ENCODE peak calls at places on chromosomes 6 and 20, in four cellular contexts. O is suprapubic skin, H is adrenal gland, K is thoracic aorta. N is an unnamed sample. For H3K4me1 and H3K27me3, the result is how much of the 10 kb centered on the place peaks cover.

GRCh38 chr20:63461364-63461763 is 11.1 kb downstream of the KCNQ2 start:
- DNase-seq in O (no peak), H (no peak), K (no peak), N (no peak)

GRCh38 chr6:165984743-165985142 is 182.9 kb downstream of the TBXT start:
- DNase-seq in O (no peak), H (no peak), K (no peak), N (no peak)

GRCh38 chr6:5279891-5280338 is 18.6 kb downstream of the FARS2 start:
- DNase-seq in O (no peak), H (no peak), K (no peak), N (no peak)

GRCh38 chr20:25233016-25233772 is 14.7 kb upstream of the PYGB start:
- DNase-seq in O (no peak), H (no peak), K (peak), N (peak)

GRCh38 chr6:98787961-98788360 is 46.4 kb upstream of the POU3F2 start:
- DNase-seq in O (no peak), H (no peak), K (no peak), N (no peak)

GRCh38 chr20:38725959-38726848 is 1.9 kb downstream of the SLC32A1 start:
- DNase-seq in O (no peak), H (no peak), K (no peak), N (peak)

GRCh38 chr20:37933797-37934633 is 31.1 kb downstream of the VSTM2L start:
- DNase-seq in O (no peak), H (no peak), K (no peak), N (no peak)

GRCh38 chr6:153862139-153862538 is 176.9 kb upstream of the OPRM1 start:
- DNase-seq in O (no peak), H (no peak), K (no peak), N (no peak)

GRCh38 chr6:4664117-4664626 is 112.0 kb upstream of the CDYL start:
- DNase-seq in O (peak), H (no peak), K (peak), N (peak)

GRCh38 chr6:24589334-24589733 is 56.7 kb downstream of the KIAA0319 start:
- DNase-seq in O (no peak), H (no peak), K (no peak), N (no peak)

DNA sequence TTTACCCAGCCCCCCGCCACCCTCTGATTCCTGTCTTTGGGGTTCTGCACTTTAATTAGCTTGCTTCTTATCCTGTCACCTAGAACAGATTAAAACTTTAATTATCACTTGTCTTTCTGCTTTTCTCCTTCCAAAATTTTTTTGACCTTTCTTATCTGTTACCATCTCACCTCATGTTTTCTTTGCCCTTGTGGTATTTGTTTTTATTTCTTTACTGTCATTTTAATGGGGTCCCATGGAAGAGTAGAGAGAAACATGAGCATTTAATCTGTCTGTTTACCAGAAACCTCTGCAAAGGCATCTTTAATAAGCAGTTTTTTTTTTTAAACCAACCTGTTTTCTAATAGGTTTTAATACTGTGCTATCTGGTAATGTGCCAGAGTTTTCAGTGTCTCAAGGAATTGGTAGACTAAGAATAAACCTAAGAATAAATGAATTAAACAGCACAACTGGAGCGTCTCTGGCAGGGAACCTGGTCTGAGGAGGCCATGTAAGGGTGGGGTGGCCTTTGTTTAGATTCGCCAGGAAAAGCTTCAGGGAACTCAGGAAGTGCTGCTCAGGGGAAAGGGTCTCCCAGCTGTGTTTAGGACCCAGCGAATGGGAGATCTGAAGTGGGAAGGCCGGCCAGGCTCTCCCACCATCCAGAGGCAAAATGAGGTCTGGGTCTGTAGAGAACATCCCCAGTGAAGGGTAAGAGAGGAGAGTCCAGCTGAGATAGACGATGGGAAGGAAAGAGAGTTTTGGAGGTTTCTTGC is 69.8 kb downstream of the ARID1B start:
- DNase-seq in O (no peak), H (no peak), K (no peak), N (no peak)
- H3K4me1 ChIP-seq in O (half or more), H (half or more), K (half or more), N (half or more)

GRCh38 chr6:1851681-1852456 is 242.2 kb downstream of the FOXC1 start:
- DNase-seq in O (no peak), H (no peak), K (no peak), N (no peak)
- TF ChIP-seq CTCF in O (no peak), H (no peak), K (no peak), N (no peak)

GRCh38 chr6:107744927-107745326 is 79.2 kb downstream of the SCML4 start:
- DNase-seq in O (no peak), H (no peak), K (no peak), N (no peak)

GRCh38 chr6:107753778-107754177 is 70.3 kb downstream of the SCML4 start:
- DNase-seq in O (no peak), H (no peak), K (no peak), N (no peak)

GRCh38 chr6:107746461-107747030 is 77.6 kb downstream of the SCML4 start:
- DNase-seq in O (no peak), H (no peak), K (no peak), N (no peak)

DNA sequence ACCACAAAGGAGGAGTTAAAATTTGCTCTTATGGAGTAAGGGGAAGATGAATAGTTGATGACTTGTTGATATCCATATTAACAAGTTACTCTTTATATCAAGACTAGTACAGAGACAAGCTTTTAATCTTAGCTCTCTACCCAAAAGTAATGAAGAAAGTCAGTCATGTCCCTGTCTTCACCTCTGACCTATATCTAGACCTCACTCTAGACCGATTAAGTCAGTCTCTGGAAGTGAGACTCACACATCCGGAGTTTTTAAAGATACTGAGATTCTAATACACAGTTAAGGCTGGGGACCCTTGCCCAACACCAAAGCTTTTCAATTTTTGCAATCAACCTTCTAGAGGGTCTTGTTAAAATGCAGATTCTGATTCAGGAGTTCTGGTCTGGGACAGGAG is 73.7 kb downstream of the SCML4 start:
- DNase-seq in O (no peak), H (no peak), K (no peak), N (no peak)
- H3K27me3 ChIP-seq in O (under half), H (under half), K (under half), N (under half)

DNA sequence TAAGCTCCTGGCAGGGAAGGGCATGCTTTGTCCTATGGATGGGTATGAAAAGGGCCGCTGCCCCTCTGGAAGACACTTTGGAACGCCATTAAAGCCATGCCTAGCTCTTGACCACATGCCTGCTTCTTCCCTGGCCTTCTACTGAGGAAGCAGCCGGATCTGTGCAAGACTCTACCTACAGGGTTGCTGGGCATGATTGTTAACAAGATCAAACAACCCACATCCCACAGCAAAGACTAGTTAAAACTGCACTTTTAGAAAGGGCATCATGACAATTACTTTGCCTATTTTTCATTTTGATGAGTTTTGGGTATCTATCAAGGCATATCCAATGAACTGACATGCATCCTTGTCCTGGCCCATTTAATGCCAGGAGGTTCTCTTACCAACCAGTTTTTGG is 25.5 kb downstream of the NSFL1C start:
- DNase-seq in O (no peak), H (no peak), K (no peak), N (no peak)
- H3K4me1 ChIP-seq in O (under half), H (under half), K (under half), N (under half)

DNA sequence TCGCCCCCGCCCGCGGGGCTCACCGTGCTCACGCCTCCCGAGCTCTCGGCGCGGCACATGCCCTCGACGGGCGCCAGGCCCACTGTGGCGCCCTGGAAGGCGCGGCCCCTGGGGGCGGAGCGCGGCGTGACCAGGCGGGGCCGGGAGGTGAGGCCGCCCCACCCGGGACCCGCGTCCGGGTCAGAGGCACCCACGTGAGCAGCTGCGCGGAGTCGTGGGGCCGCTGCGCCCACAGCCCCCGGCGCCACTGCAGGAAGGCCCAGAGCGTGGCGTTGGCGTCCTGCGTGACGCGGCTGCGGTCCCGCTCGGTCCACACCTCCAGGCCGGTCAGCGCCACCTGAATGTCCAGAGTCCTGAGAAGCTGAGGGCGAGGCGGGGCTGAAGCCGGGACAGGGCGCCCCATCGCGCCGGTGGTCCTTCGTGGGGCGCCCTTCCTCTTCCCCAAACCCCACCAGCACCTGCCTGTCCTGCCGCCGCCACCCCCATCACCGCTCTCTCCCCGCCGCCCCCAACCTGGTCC is 8.2 kb downstream of the ADAM33 start:
- DNase-seq in O (no peak), H (no peak), K (no peak), N (no peak)
- TF ChIP-seq CTCF in O (no peak), H (no peak), K (no peak), N (no peak)

DNA sequence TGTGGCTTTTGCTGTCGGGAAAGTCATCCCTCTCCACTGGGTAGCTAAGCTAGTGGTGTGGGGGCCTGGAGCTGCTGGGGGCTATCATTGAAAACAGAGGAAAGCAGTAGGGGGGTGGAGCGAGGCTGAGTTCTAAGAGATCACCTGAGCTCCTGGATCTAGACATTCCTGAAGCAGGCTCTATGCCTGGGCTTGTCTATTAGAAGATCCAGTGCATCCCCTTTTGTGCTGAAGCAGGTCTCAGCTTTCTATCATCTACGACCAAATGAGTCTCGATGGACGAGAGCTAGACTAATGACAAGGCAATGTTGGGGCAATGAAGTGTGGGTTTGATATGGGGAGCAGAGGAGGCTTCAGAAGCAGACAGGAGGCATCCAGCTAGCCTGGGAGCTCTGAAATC is 18.5 kb downstream of the ZBP1 start:
- DNase-seq in O (no peak), H (no peak), K (no peak), N (no peak)
- H3K27me3 ChIP-seq in O (under half), H (under half), K (under half), N (under half)

GRCh38 chr6:14729186-14729871 is 516.5 kb upstream of the JARID2 start:
- DNase-seq in O (no peak), H (no peak), K (no peak), N (no peak)

GRCh38 chr6:14730654-14731053 is 515.2 kb upstream of the JARID2 start:
- DNase-seq in O (no peak), H (no peak), K (no peak), N (no peak)

GRCh38 chr6:14728396-14729024 is 517.4 kb upstream of the JARID2 start:
- DNase-seq in O (no peak), H (peak), K (no peak), N (peak)

GRCh38 chr6:14726816-14727493 is 518.9 kb upstream of the JARID2 start:
- DNase-seq in O (no peak), H (no peak), K (no peak), N (no peak)

DNA sequence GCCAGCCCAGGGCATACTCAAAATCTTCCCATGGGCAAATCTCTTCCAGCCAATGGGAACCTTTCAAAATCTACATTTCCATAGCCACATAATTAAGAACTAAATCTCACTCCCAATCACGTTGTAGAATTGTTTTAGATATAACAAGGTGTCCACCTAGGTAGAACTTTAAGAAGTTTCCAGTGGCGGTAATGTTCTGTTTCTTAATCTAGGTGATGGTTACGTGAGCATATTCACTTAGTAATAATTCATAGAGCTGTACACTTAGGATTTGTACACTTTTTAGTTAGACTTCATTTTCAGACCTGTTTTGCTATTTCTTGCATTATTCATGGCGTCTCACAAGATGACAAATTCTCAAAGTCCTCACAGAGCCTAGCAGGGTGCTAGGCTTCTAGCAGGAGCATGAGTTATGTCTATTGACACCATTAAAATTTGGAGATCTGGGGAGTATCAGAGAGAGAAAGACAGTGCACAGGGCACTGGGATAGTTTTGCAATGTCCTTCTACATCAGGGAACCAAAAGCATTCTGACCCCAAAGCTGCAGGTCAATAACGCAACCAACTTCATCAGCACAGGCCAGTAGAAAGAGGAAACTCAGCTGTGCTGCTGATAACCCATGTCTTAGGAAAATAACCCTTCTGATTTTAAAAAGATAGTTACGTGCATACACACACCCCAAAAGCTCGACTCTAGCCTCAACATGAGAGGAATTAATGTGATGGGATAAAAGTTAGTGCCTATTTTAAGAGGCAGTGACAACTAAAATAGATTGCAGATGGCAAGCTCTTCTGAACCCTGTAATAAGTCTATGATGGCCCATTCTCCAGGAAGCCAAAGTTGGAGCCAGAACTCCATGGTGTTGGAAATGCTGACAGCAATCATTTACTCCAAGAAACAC is 518.1 kb upstream of the JARID2 start:
- DNase-seq in O (no peak), H (peak), K (no peak), N (no peak)
- H3K4me1 ChIP-seq in O (under half), H (under half), K (under half), N (under half)

GRCh38 chr20:4730782-4731181 is 9.1 kb downstream of the PRND start:
- DNase-seq in O (no peak), H (no peak), K (no peak), N (peak)

GRCh38 chr20:4725263-4725550 is 3.5 kb downstream of the PRND start:
- DNase-seq in O (no peak), H (no peak), K (no peak), N (no peak)

GRCh38 chr20:4726710-4727391 is 5.1 kb downstream of the PRND start:
- DNase-seq in O (no peak), H (no peak), K (peak), N (no peak)

GRCh38 chr20:4728121-4728520 is 6.4 kb downstream of the PRND start:
- DNase-seq in O (no peak), H (no peak), K (no peak), N (no peak)

DNA sequence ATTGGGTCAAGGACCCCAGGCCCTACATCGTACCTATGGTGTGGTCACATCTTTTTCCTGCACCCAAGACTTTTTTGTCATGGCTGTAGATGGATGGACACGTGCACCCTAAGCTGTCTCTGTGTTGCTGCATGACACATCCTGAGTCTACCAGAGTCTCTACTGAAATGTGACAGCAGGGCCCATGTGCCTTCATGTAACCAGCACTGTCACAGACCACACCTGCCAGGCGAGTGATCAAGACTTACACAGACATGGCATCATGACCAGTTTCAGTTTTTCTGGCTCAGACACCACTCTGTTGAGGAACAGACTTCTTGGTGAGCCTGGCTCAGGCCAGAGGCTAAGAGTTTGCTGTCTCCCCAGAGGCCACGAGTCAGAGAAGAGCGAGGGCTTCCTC is 7.6 kb downstream of the PRND start:
- DNase-seq in O (no peak), H (no peak), K (no peak), N (no peak)
- TF ChIP-seq CTCF in O (no peak), H (no peak), K (no peak), N (no peak)

GRCh38 chr20:45303586-45304463 is 2.8 kb upstream of the RBPJL start:
- DNase-seq in O (no peak), H (no peak), K (no peak), N (no peak)

GRCh38 chr20:45299786-45300185 is 6.9 kb upstream of the RBPJL start:
- DNase-seq in O (no peak), H (no peak), K (no peak), N (no peak)

GRCh38 chr20:45297786-45298497 is 8.7 kb upstream of the RBPJL start:
- DNase-seq in O (no peak), H (no peak), K (no peak), N (no peak)

GRCh38 chr20:45301824-45302251 is 4.8 kb upstream of the RBPJL start:
- DNase-seq in O (no peak), H (no peak), K (no peak), N (no peak)

DNA sequence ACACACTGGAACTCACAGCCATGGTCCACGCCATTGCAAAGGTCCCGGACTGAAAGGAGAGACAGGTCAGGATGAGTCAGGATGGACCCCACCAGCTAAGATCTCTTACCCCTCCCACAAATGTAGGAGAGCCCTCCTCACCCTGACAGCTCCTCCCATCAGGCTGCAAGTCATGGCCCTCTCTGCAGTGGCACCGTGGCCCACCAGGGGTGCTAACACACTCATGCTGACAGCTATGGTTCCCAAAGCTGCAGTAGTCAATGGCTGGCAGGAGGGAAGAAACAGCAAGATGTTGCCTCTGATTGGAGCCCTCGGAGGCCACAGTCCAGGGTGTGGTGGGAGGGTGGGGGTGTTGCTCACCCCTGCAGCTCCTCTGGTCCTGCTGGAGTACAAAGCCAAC is 5.7 kb upstream of the RBPJL start:
- DNase-seq in O (no peak), H (no peak), K (no peak), N (no peak)
- H3K27me3 ChIP-seq in O (under half), H (under half), K (under half), N (under half)

GRCh38 chr6:157265630-157266029 is 57.7 kb downstream of the TMEM242 start:
- DNase-seq in O (no peak), H (no peak), K (no peak), N (no peak)
- H3K4me1 ChIP-seq in O (under half), H (under half), K (half or more), N (under half)